ENCODE peak calls at places on chromosome 20, in ten cellular contexts. One of them, this sample, is unnamed.

GRCh38 chr20:37347347-37347823 is 1.4 kb downstream of the SRC start:
- DNase-seq in astrocyte: no peak
- DNase-seq in cardiac muscle cell: no peak
- DNase-seq in transverse colon: no peak
- DNase-seq in RWPE1: no peak
- DNase-seq in CD8-positive, alpha-beta T cell: no peak
- DNase-seq in body of pancreas: no peak
- DNase-seq in left lung: peak
- DNase-seq in HL-60: no peak
- DNase-seq in mesendoderm: no peak
- DNase-seq in this sample: no peak

GRCh38 chr20:35698298-35699126 is 640 bp downstream of the NFS1 start:
- DNase-seq in astrocyte: no peak
- DNase-seq in cardiac muscle cell: peak
- DNase-seq in transverse colon: no peak
- DNase-seq in RWPE1: peak
- DNase-seq in CD8-positive, alpha-beta T cell: no peak
- DNase-seq in body of pancreas: no peak
- DNase-seq in left lung: no peak
- DNase-seq in HL-60: peak
- DNase-seq in mesendoderm: peak
- DNase-seq in this sample: no peak

GRCh38 chr20:11958852-11959251 is 41.2 kb downstream of the BTBD3 start:
- DNase-seq in astrocyte: no peak
- DNase-seq in cardiac muscle cell: peak
- DNase-seq in transverse colon: no peak
- DNase-seq in RWPE1: no peak
- DNase-seq in CD8-positive, alpha-beta T cell: no peak
- DNase-seq in body of pancreas: no peak
- DNase-seq in left lung: no peak
- DNase-seq in HL-60: no peak
- DNase-seq in mesendoderm: no peak
- DNase-seq in this sample: no peak

GRCh38 chr20:63454729-63455567 is 17.5 kb downstream of the KCNQ2 start:
- DNase-seq in astrocyte: no peak
- DNase-seq in cardiac muscle cell: peak
- DNase-seq in transverse colon: no peak
- DNase-seq in RWPE1: no peak
- DNase-seq in CD8-positive, alpha-beta T cell: no peak
- DNase-seq in body of pancreas: no peak
- DNase-seq in left lung: no peak
- DNase-seq in HL-60: no peak
- DNase-seq in mesendoderm: peak
- DNase-seq in this sample: no peak

GRCh38 chr20:63963784-63964301 is 5.9 kb downstream of the ZNF512B start:
- DNase-seq in astrocyte: no peak
- DNase-seq in cardiac muscle cell: no peak
- DNase-seq in transverse colon: no peak
- DNase-seq in RWPE1: no peak
- DNase-seq in CD8-positive, alpha-beta T cell: no peak
- DNase-seq in body of pancreas: no peak
- DNase-seq in left lung: peak
- DNase-seq in HL-60: no peak
- DNase-seq in mesendoderm: no peak
- DNase-seq in this sample: no peak

GRCh38 chr20:5767493-5768098 is 17.4 kb downstream of the SHLD1 start:
- DNase-seq in astrocyte: no peak
- DNase-seq in cardiac muscle cell: no peak
- DNase-seq in transverse colon: no peak
- DNase-seq in RWPE1: no peak
- DNase-seq in CD8-positive, alpha-beta T cell: no peak
- DNase-seq in body of pancreas: no peak
- DNase-seq in left lung: no peak
- DNase-seq in HL-60: no peak
- DNase-seq in mesendoderm: no peak
- DNase-seq in this sample: no peak

GRCh38 chr20:60060593-60060992 is 102.4 kb downstream of the CDH26 start:
- DNase-seq in astrocyte: no peak
- DNase-seq in cardiac muscle cell: no peak
- DNase-seq in transverse colon: no peak
- DNase-seq in RWPE1: peak
- DNase-seq in CD8-positive, alpha-beta T cell: no peak
- DNase-seq in body of pancreas: no peak
- DNase-seq in left lung: no peak
- DNase-seq in HL-60: peak
- DNase-seq in mesendoderm: no peak
- DNase-seq in this sample: no peak

GRCh38 chr20:24102749-24103148 is 114.2 kb upstream of the GGTLC1 start:
- DNase-seq in astrocyte: no peak
- DNase-seq in cardiac muscle cell: peak
- DNase-seq in transverse colon: no peak
- DNase-seq in RWPE1: peak
- DNase-seq in CD8-positive, alpha-beta T cell: no peak
- DNase-seq in body of pancreas: no peak
- DNase-seq in left lung: no peak
- DNase-seq in HL-60: no peak
- DNase-seq in mesendoderm: no peak
- DNase-seq in this sample: no peak

GRCh38 chr20:41139227-41140093 is 2.1 kb downstream of the PLCG1 start:
- DNase-seq in astrocyte: no peak
- DNase-seq in cardiac muscle cell: no peak
- DNase-seq in transverse colon: peak
- DNase-seq in RWPE1: no peak
- DNase-seq in CD8-positive, alpha-beta T cell: no peak
- DNase-seq in body of pancreas: no peak
- DNase-seq in left lung: no peak
- DNase-seq in HL-60: no peak
- DNase-seq in mesendoderm: no peak
- DNase-seq in this sample: no peak

GRCh38 chr20:36104856-36105255 is 49.7 kb upstream of the EPB41L1 start:
- DNase-seq in astrocyte: no peak
- DNase-seq in cardiac muscle cell: no peak
- DNase-seq in transverse colon: no peak
- DNase-seq in RWPE1: no peak
- DNase-seq in CD8-positive, alpha-beta T cell: no peak
- DNase-seq in body of pancreas: no peak
- DNase-seq in left lung: no peak
- DNase-seq in HL-60: no peak
- DNase-seq in mesendoderm: no peak
- DNase-seq in this sample: no peak

GRCh38 chr20:63056236-63057132 is 49.7 kb upstream of the BHLHE23 start:
- DNase-seq in astrocyte: no peak
- DNase-seq in cardiac muscle cell: peak
- DNase-seq in transverse colon: peak
- DNase-seq in RWPE1: peak
- DNase-seq in CD8-positive, alpha-beta T cell: peak
- DNase-seq in body of pancreas: peak
- DNase-seq in left lung: peak
- DNase-seq in HL-60: peak
- DNase-seq in mesendoderm: peak
- DNase-seq in this sample: no peak

GRCh38 chr20:50099121-50099520 is 13.8 kb downstream of the UBE2V1 start:
- DNase-seq in astrocyte: no peak
- DNase-seq in cardiac muscle cell: no peak
- DNase-seq in transverse colon: no peak
- DNase-seq in RWPE1: no peak
- DNase-seq in CD8-positive, alpha-beta T cell: no peak
- DNase-seq in body of pancreas: no peak
- DNase-seq in left lung: no peak
- DNase-seq in HL-60: no peak
- DNase-seq in mesendoderm: no peak
- DNase-seq in this sample: no peak

GRCh38 chr20:50100552-50100951 is 12.4 kb downstream of the UBE2V1 start:
- DNase-seq in astrocyte: no peak
- DNase-seq in cardiac muscle cell: no peak
- DNase-seq in transverse colon: no peak
- DNase-seq in RWPE1: no peak
- DNase-seq in CD8-positive, alpha-beta T cell: no peak
- DNase-seq in body of pancreas: no peak
- DNase-seq in left lung: no peak
- DNase-seq in HL-60: no peak
- DNase-seq in mesendoderm: no peak
- DNase-seq in this sample: no peak

GRCh38 chr20:50101900-50102299 is 11.1 kb downstream of the UBE2V1 start:
- DNase-seq in astrocyte: no peak
- DNase-seq in cardiac muscle cell: no peak
- DNase-seq in transverse colon: no peak
- DNase-seq in RWPE1: no peak
- DNase-seq in CD8-positive, alpha-beta T cell: no peak
- DNase-seq in body of pancreas: no peak
- DNase-seq in left lung: no peak
- DNase-seq in HL-60: no peak
- DNase-seq in mesendoderm: no peak
- DNase-seq in this sample: no peak

GRCh38 chr20:50099565-50099991 is 13.4 kb downstream of the UBE2V1 start:
- DNase-seq in astrocyte: no peak
- DNase-seq in cardiac muscle cell: no peak
- DNase-seq in transverse colon: no peak
- DNase-seq in RWPE1: no peak
- DNase-seq in CD8-positive, alpha-beta T cell: no peak
- DNase-seq in body of pancreas: no peak
- DNase-seq in left lung: no peak
- DNase-seq in HL-60: no peak
- DNase-seq in mesendoderm: no peak
- DNase-seq in this sample: no peak

DNA sequence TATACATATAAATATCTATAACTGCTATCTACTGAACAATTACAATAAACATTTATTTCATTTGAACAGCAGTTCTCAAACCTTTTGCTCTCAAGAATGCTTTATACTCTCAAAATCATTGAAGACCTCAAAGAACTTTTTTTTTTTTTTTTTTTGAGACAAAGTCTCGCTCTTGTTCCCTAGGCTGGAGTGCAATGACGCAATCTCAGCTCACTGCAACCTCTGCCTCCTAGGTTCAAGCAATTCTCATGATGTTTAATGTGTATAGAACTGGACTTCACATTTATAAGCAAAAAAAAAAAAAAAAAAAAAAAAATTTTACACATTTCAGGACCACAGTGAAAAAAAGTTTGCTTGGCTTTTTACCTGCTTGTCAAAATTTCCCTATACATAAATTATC is 11.7 kb downstream of the UBE2V1 start:
- DNase-seq in astrocyte: no peak
- DNase-seq in cardiac muscle cell: peak
- DNase-seq in transverse colon: no peak
- DNase-seq in RWPE1: no peak
- DNase-seq in CD8-positive, alpha-beta T cell: no peak
- DNase-seq in body of pancreas: no peak
- DNase-seq in left lung: no peak
- DNase-seq in HL-60: peak
- DNase-seq in mesendoderm: no peak
- DNase-seq in this sample: no peak
- H3K27ac ChIP-seq in astrocyte: no peak
- H3K27ac ChIP-seq in cardiac muscle cell: peak
- H3K27ac ChIP-seq in transverse colon: no peak
- H3K27ac ChIP-seq in RWPE1: no peak
- H3K27ac ChIP-seq in CD8-positive, alpha-beta T cell: no peak
- H3K27ac ChIP-seq in body of pancreas: no peak
- H3K27ac ChIP-seq in left lung: peak
- H3K27ac ChIP-seq in HL-60: no peak
- H3K27ac ChIP-seq in mesendoderm: no peak
- H3K27ac ChIP-seq in this sample: no peak

DNA sequence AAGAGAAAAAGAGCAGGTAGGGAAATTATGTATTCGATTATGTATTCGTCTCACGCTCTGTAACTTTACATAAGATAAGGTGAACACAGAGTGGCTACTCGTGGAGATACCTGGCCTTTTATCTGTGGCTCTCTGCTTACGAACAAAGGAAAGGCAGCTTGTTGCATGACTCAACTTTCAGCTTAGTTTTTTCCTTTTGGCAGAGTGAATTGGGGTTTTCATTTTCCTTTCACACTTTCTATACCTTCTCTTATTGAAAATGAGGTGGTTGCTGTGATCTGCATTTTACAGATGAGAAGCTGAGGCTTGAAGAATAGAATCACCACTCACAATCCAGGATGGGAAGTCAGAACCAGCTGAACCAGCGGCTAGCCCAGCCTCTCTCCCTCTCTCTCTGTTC is 13.3 kb upstream of the KCNK15 start:
- DNase-seq in astrocyte: peak
- DNase-seq in cardiac muscle cell: no peak
- DNase-seq in transverse colon: no peak
- DNase-seq in RWPE1: no peak
- DNase-seq in CD8-positive, alpha-beta T cell: no peak
- DNase-seq in body of pancreas: no peak
- DNase-seq in left lung: no peak
- DNase-seq in HL-60: no peak
- DNase-seq in mesendoderm: peak
- DNase-seq in this sample: no peak
- H3K27ac ChIP-seq in astrocyte: no peak
- H3K27ac ChIP-seq in cardiac muscle cell: no peak
- H3K27ac ChIP-seq in transverse colon: no peak
- H3K27ac ChIP-seq in RWPE1: no peak
- H3K27ac ChIP-seq in CD8-positive, alpha-beta T cell: no peak
- H3K27ac ChIP-seq in body of pancreas: no peak
- H3K27ac ChIP-seq in left lung: no peak
- H3K27ac ChIP-seq in HL-60: no peak
- H3K27ac ChIP-seq in mesendoderm: no peak
- H3K27ac ChIP-seq in this sample: no peak

DNA sequence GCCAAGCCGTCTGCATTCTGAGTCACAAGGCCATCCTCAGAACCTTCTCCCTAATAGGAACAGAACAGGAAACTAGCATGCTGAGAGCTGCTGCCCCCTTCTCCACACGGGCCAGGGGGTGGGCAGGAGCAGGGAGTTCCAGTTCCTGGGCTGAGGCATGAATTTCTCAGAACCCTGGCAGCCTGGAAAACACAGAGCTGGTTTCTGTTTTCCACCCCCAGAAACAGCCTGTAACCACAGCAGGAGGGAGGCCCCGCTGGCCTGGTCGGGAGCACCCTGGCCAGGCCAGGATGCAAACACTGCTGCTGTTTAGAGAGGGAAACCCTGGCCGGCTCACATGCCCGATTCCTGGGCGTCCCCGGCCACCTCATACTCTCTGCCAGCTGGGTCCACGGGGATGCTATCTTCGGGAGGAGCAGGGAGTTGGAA is 130.2 kb downstream of the NFATC2 start:
- DNase-seq in astrocyte: peak
- DNase-seq in cardiac muscle cell: peak
- DNase-seq in transverse colon: no peak
- DNase-seq in RWPE1: no peak
- DNase-seq in CD8-positive, alpha-beta T cell: no peak
- DNase-seq in body of pancreas: no peak
- DNase-seq in left lung: no peak
- DNase-seq in HL-60: no peak
- DNase-seq in mesendoderm: no peak
- DNase-seq in this sample: no peak
- H3K27ac ChIP-seq in astrocyte: peak
- H3K27ac ChIP-seq in cardiac muscle cell: peak
- H3K27ac ChIP-seq in transverse colon: peak
- H3K27ac ChIP-seq in RWPE1: peak
- H3K27ac ChIP-seq in CD8-positive, alpha-beta T cell: no peak
- H3K27ac ChIP-seq in body of pancreas: peak
- H3K27ac ChIP-seq in left lung: no peak
- H3K27ac ChIP-seq in HL-60: no peak
- H3K27ac ChIP-seq in mesendoderm: no peak
- H3K27ac ChIP-seq in this sample: no peak

DNA sequence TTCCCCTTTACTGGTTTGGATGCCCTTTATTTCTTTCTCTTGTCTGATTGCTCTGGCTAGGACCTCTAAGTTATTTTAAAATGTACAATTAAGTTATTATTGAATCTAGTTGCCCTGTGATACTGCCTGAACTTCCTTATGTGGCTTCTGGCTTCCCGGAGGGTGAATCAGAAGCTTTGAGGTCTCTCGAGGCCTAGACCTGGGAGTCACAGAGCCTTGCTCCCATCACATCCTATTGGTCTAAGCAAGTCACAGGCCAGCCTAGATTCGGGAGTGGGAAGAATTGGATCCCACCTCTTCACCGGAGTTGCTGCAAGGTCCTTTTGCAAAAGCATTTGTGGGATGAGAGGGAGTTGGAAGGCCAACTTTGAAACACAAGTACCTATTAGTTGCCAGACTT is 15.2 kb downstream of the BCAS4 start:
- DNase-seq in astrocyte: no peak
- DNase-seq in cardiac muscle cell: no peak
- DNase-seq in transverse colon: no peak
- DNase-seq in RWPE1: no peak
- DNase-seq in CD8-positive, alpha-beta T cell: no peak
- DNase-seq in body of pancreas: no peak
- DNase-seq in left lung: no peak
- DNase-seq in HL-60: no peak
- DNase-seq in mesendoderm: no peak
- DNase-seq in this sample: no peak
- H3K27ac ChIP-seq in astrocyte: no peak
- H3K27ac ChIP-seq in cardiac muscle cell: no peak
- H3K27ac ChIP-seq in transverse colon: no peak
- H3K27ac ChIP-seq in RWPE1: no peak
- H3K27ac ChIP-seq in CD8-positive, alpha-beta T cell: no peak
- H3K27ac ChIP-seq in body of pancreas: no peak
- H3K27ac ChIP-seq in left lung: no peak
- H3K27ac ChIP-seq in HL-60: no peak
- H3K27ac ChIP-seq in mesendoderm: no peak
- H3K27ac ChIP-seq in this sample: no peak

This sample was measured in epithelial cell of prostate.